ENCODE peak calls at places on chromosomes 13 and 19, in four cellular contexts. One of them, this sample, is unnamed.

GRCh38 chr19:30406220-30406944 is 34.2 kb downstream of the ZNF536 start:
- DNase-seq in H9: no peak
- DNase-seq in progenitor cell of endocrine pancreas: no peak
- DNase-seq in stomach: no peak
- DNase-seq in this sample: no peak

GRCh38 chr13:103101500-103101899 is 35.3 kb upstream of the SLC10A2 start:
- DNase-seq in progenitor cell of endocrine pancreas: no peak
- DNase-seq in stomach: no peak
- DNase-seq in H9: no peak
- DNase-seq in this sample: no peak

GRCh38 chr13:112118451-112119064 is 51.6 kb downstream of the SOX1 start:
- DNase-seq in progenitor cell of endocrine pancreas: no peak
- DNase-seq in H9: no peak
- DNase-seq in stomach: peak; percentile 13
- DNase-seq in this sample: no peak

GRCh38 chr13:38951525-38952313 is 38.9 kb downstream of the STOML3 start:
- DNase-seq in stomach: peak; percentile 72
- DNase-seq in progenitor cell of endocrine pancreas: no peak
- DNase-seq in H9: no peak
- DNase-seq in this sample: peak; percentile 40

GRCh38 chr19:38658462-38659306 is 11.2 kb downstream of the ACTN4 start:
- DNase-seq in H9: no peak
- DNase-seq in stomach: peak; percentile 63
- DNase-seq in progenitor cell of endocrine pancreas: no peak
- DNase-seq in this sample: peak; percentile 99

GRCh38 chr19:18763674-18764590 is 27.2 kb downstream of the COMP start:
- DNase-seq in progenitor cell of endocrine pancreas: no peak
- DNase-seq in H9: no peak
- DNase-seq in stomach: no peak
- DNase-seq in this sample: peak; percentile 99

GRCh38 chr13:19726611-19727010 is 56.1 kb downstream of the PSPC1 start:
- DNase-seq in stomach: no peak
- DNase-seq in H9: no peak
- DNase-seq in progenitor cell of endocrine pancreas: no peak
- DNase-seq in this sample: no peak

GRCh38 chr13:28485551-28485950 is 9.4 kb downstream of the FLT1 start:
- DNase-seq in progenitor cell of endocrine pancreas: no peak
- DNase-seq in stomach: no peak
- DNase-seq in H9: no peak
- DNase-seq in this sample: no peak

GRCh38 chr19:9149976-9150375 is 9.8 kb downstream of the ZNF317 start:
- DNase-seq in progenitor cell of endocrine pancreas: no peak
- DNase-seq in H9: no peak
- DNase-seq in stomach: no peak
- DNase-seq in this sample: peak; percentile 48

GRCh38 chr13:65188691-65189090 is 2041.4 kb downstream of the PCDH9 start:
- DNase-seq in stomach: no peak
- DNase-seq in H9: no peak
- DNase-seq in progenitor cell of endocrine pancreas: no peak
- DNase-seq in this sample: no peak

GRCh38 chr13:113065406-113066141 is 40.0 kb upstream of the F7 start:
- DNase-seq in H9: no peak
- DNase-seq in stomach: no peak
- DNase-seq in progenitor cell of endocrine pancreas: no peak
- DNase-seq in this sample: no peak

GRCh38 chr19:46668662-46669061 is 7.7 kb upstream of the DACT3 start:
- DNase-seq in H9: no peak
- DNase-seq in progenitor cell of endocrine pancreas: no peak
- DNase-seq in stomach: no peak
- DNase-seq in this sample: no peak

GRCh38 chr13:98524391-98524790 is 52.5 kb downstream of the STK24 start:
- DNase-seq in progenitor cell of endocrine pancreas: no peak
- DNase-seq in stomach: no peak
- DNase-seq in H9: no peak
- DNase-seq in this sample: no peak

GRCh38 chr19:45598267-45599011 is 3.6 kb downstream of the GPR4 start:
- DNase-seq in progenitor cell of endocrine pancreas: no peak
- DNase-seq in H9: no peak
- DNase-seq in stomach: no peak
- DNase-seq in this sample: no peak

GRCh38 chr19:31140717-31141116 is 208.5 kb downstream of the TSHZ3 start:
- DNase-seq in H9: no peak
- DNase-seq in progenitor cell of endocrine pancreas: no peak
- DNase-seq in stomach: no peak
- DNase-seq in this sample: peak; percentile 5

GRCh38 chr13:31950121-31950810 is 81.3 kb upstream of the FRY start:
- DNase-seq in stomach: no peak
- DNase-seq in progenitor cell of endocrine pancreas: no peak
- DNase-seq in H9: no peak
- DNase-seq in this sample: no peak

GRCh38 chr19:18517606-18518005 is 4.3 kb downstream of the ELL start:
- DNase-seq in progenitor cell of endocrine pancreas: no peak
- DNase-seq in H9: no peak
- DNase-seq in stomach: no peak
- DNase-seq in this sample: no peak

GRCh38 chr19:32614916-32615315 is 33.9 kb downstream of the PDCD5 start:
- DNase-seq in progenitor cell of endocrine pancreas: no peak
- DNase-seq in H9: no peak
- DNase-seq in stomach: no peak
- DNase-seq in this sample: no peak

GRCh38 chr13:112104873-112105234 is 37.9 kb downstream of the SOX1 start:
- DNase-seq in H9: no peak
- DNase-seq in progenitor cell of endocrine pancreas: no peak
- DNase-seq in stomach: no peak
- DNase-seq in this sample: no peak

GRCh38 chr19:4279530-4280422 is 710 bp downstream of the SHD start:
- DNase-seq in progenitor cell of endocrine pancreas: no peak
- DNase-seq in stomach: no peak
- DNase-seq in H9: no peak
- DNase-seq in this sample: no peak

GRCh38 chr13:82772802-82773201 is 1109.5 kb downstream of the SLITRK1 start:
- DNase-seq in H9: no peak
- DNase-seq in stomach: no peak
- DNase-seq in progenitor cell of endocrine pancreas: no peak
- DNase-seq in this sample: peak; percentile 3

DNA sequence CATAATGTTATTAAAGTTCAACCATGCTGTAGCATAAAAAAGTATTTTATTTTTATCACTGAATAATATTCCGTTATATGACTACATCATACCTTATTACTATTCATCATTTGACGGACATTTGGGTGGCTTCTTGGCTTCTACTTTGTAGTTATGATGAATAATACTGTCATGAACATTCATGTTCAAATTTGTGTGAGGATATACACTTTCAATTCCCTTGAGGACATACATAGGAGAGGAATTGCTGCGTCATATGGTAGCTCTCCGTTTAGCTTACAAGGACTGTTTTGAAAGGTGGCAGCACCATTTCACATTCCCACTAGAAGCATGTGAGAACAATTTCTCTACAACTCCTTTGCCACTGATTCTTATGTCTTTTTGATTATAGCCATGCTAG is 910.8 kb upstream of the MIR17HG start:
- DNase-seq in progenitor cell of endocrine pancreas: no peak
- DNase-seq in H9: no peak
- DNase-seq in stomach: no peak
- DNase-seq in this sample: no peak
- TF ChIP-seq CTCF in progenitor cell of endocrine pancreas: no peak
- TF ChIP-seq CTCF in H9: no peak
- TF ChIP-seq CTCF in stomach: no peak
- TF ChIP-seq CTCF in this sample: no peak

GRCh38 chr13:91247768-91248167 is 99.7 kb upstream of the MIR17HG start:
- DNase-seq in H9: no peak
- DNase-seq in stomach: no peak
- DNase-seq in progenitor cell of endocrine pancreas: no peak
- DNase-seq in this sample: peak; percentile 6
- TF ChIP-seq CTCF in H9: peak; percentile 68
- TF ChIP-seq CTCF in stomach: no peak
- TF ChIP-seq CTCF in progenitor cell of endocrine pancreas: peak; percentile 60
- TF ChIP-seq CTCF in this sample: peak; percentile 19

GRCh38 chr19:789473-790052 is 7.7 kb upstream of the PTBP1 start:
- DNase-seq in H9: peak; percentile 68
- DNase-seq in progenitor cell of endocrine pancreas: no peak
- DNase-seq in stomach: no peak
- DNase-seq in this sample: no peak
- TF ChIP-seq CTCF in H9: no peak
- TF ChIP-seq CTCF in progenitor cell of endocrine pancreas: no peak
- TF ChIP-seq CTCF in stomach: no peak
- TF ChIP-seq CTCF in this sample: no peak

DNA sequence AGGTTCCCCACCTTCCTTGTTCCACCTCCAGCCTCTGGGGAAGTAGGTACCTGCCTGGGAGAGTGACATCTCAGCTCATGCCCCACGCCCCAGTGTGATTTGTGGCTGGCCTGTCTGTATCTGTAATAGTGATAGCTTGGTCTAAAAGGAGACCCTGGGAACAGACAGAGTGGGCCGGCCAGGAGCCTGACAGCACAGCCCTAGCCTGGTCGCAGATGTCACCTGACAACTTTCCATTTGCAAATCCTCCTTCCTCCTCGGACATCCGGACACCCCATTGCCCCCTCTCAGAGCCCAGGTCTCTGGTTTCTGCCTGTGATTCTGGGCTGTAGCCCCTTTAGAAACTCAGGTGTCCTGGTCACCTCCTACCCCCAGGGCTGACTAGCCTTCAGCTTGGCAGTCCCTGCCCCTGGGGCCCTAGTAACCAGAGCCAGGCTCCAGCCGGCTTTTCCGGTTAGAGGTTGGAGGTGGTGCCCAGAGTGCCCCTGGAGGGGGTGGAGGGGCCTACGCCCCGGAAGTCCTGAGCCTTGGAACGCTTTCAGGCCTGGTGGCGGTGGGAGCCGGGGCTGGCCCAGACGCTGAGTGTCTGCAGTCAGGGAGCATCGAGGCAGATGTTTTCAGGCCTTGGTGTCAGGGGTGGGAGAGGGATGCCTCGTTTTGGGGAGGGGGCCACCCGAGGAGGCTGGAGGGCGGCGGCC is 6.5 kb downstream of the LRRC8E start:
- DNase-seq in progenitor cell of endocrine pancreas: no peak
- DNase-seq in stomach: peak; percentile 73
- DNase-seq in H9: no peak
- DNase-seq in this sample: peak; percentile 47
- TF ChIP-seq CTCF in progenitor cell of endocrine pancreas: no peak
- TF ChIP-seq CTCF in stomach: no peak
- TF ChIP-seq CTCF in H9: peak; percentile 24
- TF ChIP-seq CTCF in this sample: no peak

GRCh38 chr13:45882626-45883025 is 31.1 kb upstream of the SIAH3 start:
- DNase-seq in progenitor cell of endocrine pancreas: no peak
- DNase-seq in stomach: no peak
- DNase-seq in H9: peak; percentile 48
- DNase-seq in this sample: no peak

GRCh38 chr13:45878966-45879365 is 27.4 kb upstream of the SIAH3 start:
- DNase-seq in H9: no peak
- DNase-seq in stomach: no peak
- DNase-seq in progenitor cell of endocrine pancreas: no peak
- DNase-seq in this sample: no peak

GRCh38 chr13:45876781-45877180 is 25.2 kb upstream of the SIAH3 start:
- DNase-seq in progenitor cell of endocrine pancreas: no peak
- DNase-seq in stomach: no peak
- DNase-seq in H9: no peak
- DNase-seq in this sample: no peak

GRCh38 chr13:45880242-45880641 is 28.7 kb upstream of the SIAH3 start:
- DNase-seq in progenitor cell of endocrine pancreas: no peak
- DNase-seq in stomach: no peak
- DNase-seq in H9: no peak
- DNase-seq in this sample: no peak

DNA sequence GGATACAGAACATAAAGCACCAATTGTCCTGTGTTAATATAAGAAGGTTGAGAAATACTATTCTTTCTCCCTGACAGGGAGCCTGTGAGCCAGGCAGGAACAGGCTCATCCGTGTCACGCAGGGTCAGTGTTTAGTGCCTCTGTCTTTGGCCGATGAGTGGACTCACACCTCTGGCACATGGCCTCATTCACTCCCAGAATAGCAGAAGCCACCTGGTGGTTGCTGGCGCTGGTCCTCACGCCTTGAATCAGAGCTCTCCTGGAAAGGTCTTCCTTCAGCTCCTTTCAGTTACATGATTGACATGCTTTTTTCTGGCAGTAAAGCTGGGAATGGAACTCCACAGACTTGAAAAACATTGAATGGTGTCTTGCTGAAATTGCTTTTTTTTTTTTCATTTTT is 28.1 kb upstream of the SIAH3 start:
- DNase-seq in progenitor cell of endocrine pancreas: no peak
- DNase-seq in H9: peak; percentile 72
- DNase-seq in stomach: peak; percentile 48
- DNase-seq in this sample: peak; percentile 76
- TF ChIP-seq CTCF in progenitor cell of endocrine pancreas: peak; percentile 41
- TF ChIP-seq CTCF in H9: peak; percentile 67
- TF ChIP-seq CTCF in stomach: peak; percentile 9
- TF ChIP-seq CTCF in this sample: peak; percentile 40

DNA sequence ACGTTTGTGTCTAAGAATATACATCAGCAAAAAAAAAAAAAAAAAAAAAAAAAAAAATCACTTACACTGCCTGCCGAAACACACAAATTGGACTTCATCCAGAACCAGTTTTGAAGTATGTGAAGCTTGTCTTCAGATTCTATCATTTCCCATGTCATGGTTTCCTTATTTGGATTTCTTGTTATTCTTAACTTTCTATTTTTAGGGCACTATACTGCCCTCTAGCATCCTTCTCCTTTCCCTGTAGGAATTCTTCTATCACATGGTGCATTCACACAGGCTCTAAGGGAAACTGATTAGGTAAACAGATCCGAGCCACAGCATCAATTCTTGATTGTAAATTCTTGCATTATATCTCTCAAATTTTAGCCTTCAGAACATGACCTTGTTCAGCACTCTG is 1507.5 kb downstream of the OLFM4 start:
- DNase-seq in progenitor cell of endocrine pancreas: no peak
- DNase-seq in H9: no peak
- DNase-seq in stomach: no peak
- DNase-seq in this sample: peak; percentile 18
- TF ChIP-seq CTCF in progenitor cell of endocrine pancreas: peak; percentile 45
- TF ChIP-seq CTCF in H9: peak; percentile 73
- TF ChIP-seq CTCF in stomach: no peak
- TF ChIP-seq CTCF in this sample: no peak

DNA sequence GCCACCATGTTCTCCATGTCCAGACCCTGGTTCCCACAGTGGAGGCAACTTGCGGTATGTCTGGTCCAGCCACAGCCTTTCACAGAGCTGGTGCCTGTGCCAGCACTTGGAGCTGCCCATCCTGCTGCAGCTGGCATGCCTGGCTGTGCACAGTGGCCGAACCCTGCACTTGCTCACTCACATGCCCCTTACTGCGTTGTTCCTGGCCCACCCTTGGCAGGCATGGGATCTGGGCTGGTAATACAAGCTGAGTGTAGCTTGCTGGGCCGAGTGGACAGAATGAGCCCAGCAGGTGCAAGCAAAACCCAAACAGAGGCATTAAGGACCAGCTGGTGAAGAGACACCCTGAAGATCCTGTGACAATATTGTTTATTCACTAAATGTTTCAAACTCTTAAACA is 583.9 kb upstream of the SLITRK6 start:
- DNase-seq in H9: no peak
- DNase-seq in stomach: no peak
- DNase-seq in progenitor cell of endocrine pancreas: no peak
- DNase-seq in this sample: no peak
- TF ChIP-seq CTCF in H9: no peak
- TF ChIP-seq CTCF in stomach: no peak
- TF ChIP-seq CTCF in progenitor cell of endocrine pancreas: no peak
- TF ChIP-seq CTCF in this sample: no peak

GRCh38 chr13:36475468-36475867 is 43.2 kb downstream of the CCNA1 start:
- DNase-seq in H9: peak; percentile 65
- DNase-seq in stomach: no peak
- DNase-seq in progenitor cell of endocrine pancreas: no peak
- DNase-seq in this sample: peak; percentile 62
- TF ChIP-seq CTCF in H9: peak; percentile 72
- TF ChIP-seq CTCF in stomach: no peak
- TF ChIP-seq CTCF in progenitor cell of endocrine pancreas: no peak
- TF ChIP-seq CTCF in this sample: peak; percentile 39

This sample was measured in MCF 10A.